ENCODE peak calls at places on chromosomes 7 and 10, in eight cellular contexts. Y, X, Z, I, W, N, J and Q are unnamed samples.

GRCh38 chr10:84863675-84864074 is 535.3 kb downstream of the CCSER2 start:
- DNase-seq in Y (peak; percentile 56), X (no peak), Z (no peak), I (no peak), W (no peak), N (no peak), J (no peak), Q (no peak)

GRCh38 chr10:93512565-93512964 is 16.2 kb downstream of the CEP55 start:
- DNase-seq in Y (no peak), X (peak; percentile 78), Z (no peak), I (no peak), W (no peak), N (no peak), J (peak; percentile 78), Q (no peak)

GRCh38 chr7:142853739-142854504 is 954 bp upstream of the EPHB6 start:
- DNase-seq in Y (peak; percentile 83), X (peak; percentile 68), Z (peak; percentile 66), I (peak; percentile 83), W (peak; percentile 54), N (peak; percentile 82), J (peak; percentile 57), Q (no peak)

GRCh38 chr10:23525406-23525805 is 86.5 kb downstream of the OTUD1 start:
- DNase-seq in Y (peak; percentile 9), X (peak; percentile 45), Z (peak; percentile 14), I (peak; percentile 29), W (no peak), N (no peak), J (no peak), Q (no peak)

GRCh38 chr10:13371879-13372470 is 23.9 kb upstream of the SEPHS1 start:
- DNase-seq in Y (peak; percentile 90), X (peak; percentile 87), Z (peak; percentile 73), I (peak; percentile 55), W (peak; percentile 51), N (peak; percentile 79), J (peak; percentile 84), Q (no peak)

GRCh38 chr10:80468002-80468401 is 13.9 kb downstream of the TSPAN14 start:
- DNase-seq in Y (peak; percentile 94), X (peak; percentile 50), Z (no peak), I (no peak), W (no peak), N (peak; percentile 79), J (no peak), Q (no peak)

GRCh38 chr10:3071405-3072198 is 4.3 kb downstream of the PFKP start:
- DNase-seq in Y (no peak), X (peak; percentile 95), Z (peak; percentile 95), I (no peak), W (no peak), N (no peak), J (peak; percentile 92), Q (no peak)

GRCh38 chr7:77409739-77410545 is 6.2 kb downstream of the GSAP start:
- DNase-seq in Y (no peak), X (peak; percentile 98), Z (peak; percentile 96), I (no peak), W (no peak), N (no peak), J (peak; percentile 49), Q (no peak)

GRCh38 chr7:155071916-155072315 is 1.8 kb downstream of the HTR5A start:
- DNase-seq in Y (no peak), X (no peak), Z (no peak), I (no peak), W (no peak), N (no peak), J (no peak), Q (no peak)

GRCh38 chr10:28806481-28806880 is 129.2 kb downstream of the BAMBI start:
- DNase-seq in Y (no peak), X (no peak), Z (no peak), I (no peak), W (no peak), N (no peak), J (no peak), Q (no peak)

GRCh38 chr10:128418819-128419218 is 292.6 kb upstream of the MKI67 start:
- DNase-seq in Y (no peak), X (no peak), Z (no peak), I (no peak), W (no peak), N (no peak), J (no peak), Q (no peak)

GRCh38 chr10:49285232-49285631 is 13.7 kb upstream of the C10orf71 start:
- DNase-seq in Y (no peak), X (peak; percentile 39), Z (peak; percentile 34), I (no peak), W (no peak), N (peak; percentile 29), J (no peak), Q (no peak)